ENCODE peak calls at places on chromosome 10, in seven cellular contexts. L is adrenal gland, S is upper lobe of left lung, G is stomach, D is transverse colon, N is H54, V is testis. X is an unnamed sample.

GRCh38 chr10:11884706-11885423 is 61.7 kb downstream of the PROSER2 start:
- DNase-seq in L (no peak), S (no peak), G (no peak), D (no peak), N (no peak), V (no peak), X (no peak)

GRCh38 chr10:50385610-50386009 is 134.3 kb upstream of the ASAH2 start:
- DNase-seq in L (peak; percentile 30), S (no peak), G (no peak), D (no peak), N (no peak), V (peak; percentile 20), X (no peak)

GRCh38 chr10:125692932-125693847 is 10.2 kb upstream of the TEX36 start:
- DNase-seq in L (no peak), S (no peak), G (no peak), D (no peak), N (no peak), V (no peak), X (no peak)

GRCh38 chr10:68973975-68974374 is 14.6 kb upstream of the KIFBP start:
- DNase-seq in L (no peak), S (no peak), G (no peak), D (no peak), N (no peak), V (no peak), X (no peak)

GRCh38 chr10:62183442-62183841 is 85.2 kb downstream of the RTKN2 start:
- DNase-seq in L (no peak), S (no peak), G (no peak), D (no peak), N (no peak), V (no peak), X (no peak)

GRCh38 chr10:76319666-76320065 is 888.2 kb downstream of the LRMDA start:
- DNase-seq in L (no peak), S (no peak), G (no peak), D (no peak), N (no peak), V (no peak), X (no peak)

GRCh38 chr10:84227810-84228209 is 2.5 kb upstream of the LRIT2 start:
- DNase-seq in L (no peak), S (no peak), G (no peak), D (no peak), N (no peak), V (no peak), X (no peak)

GRCh38 chr10:101481256-101481655 is 106.8 kb downstream of the POLL start:
- DNase-seq in L (no peak), S (no peak), G (no peak), D (no peak), N (no peak), V (no peak), X (no peak)

GRCh38 chr10:117537904-117538524 is 4.5 kb upstream of the EMX2 start:
- DNase-seq in L (no peak), S (no peak), G (no peak), D (no peak), N (no peak), V (no peak), X (no peak)

GRCh38 chr10:46520941-46521340 is 35.5 kb downstream of the GPRIN2 start:
- DNase-seq in L (peak; percentile 22), S (peak; percentile 43), G (peak; percentile 28), D (peak; percentile 10), N (peak; percentile 64), V (no peak), X (peak; percentile 65)

GRCh38 chr10:127922675-127923366 is 15.9 kb downstream of the PTPRE start:
- DNase-seq in L (peak; percentile 93), S (peak; percentile 75), G (peak; percentile 86), D (peak; percentile 27), N (peak; percentile 60), V (peak; percentile 53), X (peak; percentile 82)

GRCh38 chr10:37930423-37930822 is 46.0 kb downstream of the ZNF25 start:
- DNase-seq in L (no peak), S (no peak), G (no peak), D (no peak), N (no peak), V (no peak), X (no peak)
- TF ChIP-seq POLR2A in L (no peak), S (no peak), G (no peak), D (no peak), N (no peak), V (no peak), X (no peak)

GRCh38 chr10:119595134-119595714 is 1.5 kb downstream of the TIAL1 start:
- DNase-seq in L (no peak), S (no peak), G (no peak), D (no peak), N (no peak), V (no peak), X (no peak)

GRCh38 chr10:119598397-119598796 is 1.6 kb upstream of the TIAL1 start:
- DNase-seq in L (no peak), S (no peak), G (no peak), D (no peak), N (no peak), V (no peak), X (no peak)

GRCh38 chr10:119596537-119597404 is at the start of gene TIAL1:
- DNase-seq in L (peak; percentile 99), S (peak; percentile 97), G (peak; percentile 98), D (peak; percentile 98), N (peak; percentile 86), V (peak; percentile 99), X (peak; percentile 99)

GRCh38 chr10:119597405-119598186 is 832 bp upstream of the TIAL1 start:
- DNase-seq in L (no peak), S (no peak), G (no peak), D (no peak), N (no peak), V (no peak), X (no peak)

GRCh38 chr10:119595715-119596515 is 849 bp downstream of the TIAL1 start:
- DNase-seq in L (peak; percentile 45), S (peak; percentile 87), G (peak; percentile 34), D (peak; percentile 47), N (no peak), V (peak; percentile 65), X (peak; percentile 70)
- TF ChIP-seq POLR2A in L (peak; percentile 9), S (no peak), G (no peak), D (no peak), N (peak; percentile 49), V (no peak), X (no peak)

GRCh38 chr10:58512470-58513188 is at the start of gene BICC1:
- DNase-seq in L (peak; percentile 22), S (peak; percentile 89), G (no peak), D (peak; percentile 33), N (peak; percentile 40), V (peak; percentile 72), X (peak; percentile 74)
- TF ChIP-seq POLR2A in L (peak; percentile 44), S (no peak), G (no peak), D (no peak), N (no peak), V (no peak), X (no peak)

GRCh38 chr10:931326-932318 is at the start of gene LARP4B:
- DNase-seq in L (peak; percentile 97), S (peak; percentile 100), G (peak; percentile 97), D (peak; percentile 97), N (peak; percentile 93), V (peak; percentile 96), X (peak; percentile 98)
- TF ChIP-seq POLR2A in L (peak; percentile 96), S (peak; percentile 91), G (peak; percentile 49), D (peak; percentile 80), N (peak; percentile 25), V (peak; percentile 13), X (peak; percentile 17)

GRCh38 chr10:95300140-95300539 is 9.3 kb upstream of the PDLIM1 start:
- DNase-seq in L (no peak), S (no peak), G (no peak), D (no peak), N (no peak), V (no peak), X (no peak)

GRCh38 chr10:95295031-95295755 is 4.4 kb upstream of the PDLIM1 start:
- DNase-seq in L (peak; percentile 39), S (peak; percentile 91), G (peak; percentile 69), D (peak; percentile 79), N (no peak), V (peak; percentile 45), X (peak; percentile 69)

GRCh38 chr10:95291634-95292039 is 834 bp upstream of the PDLIM1 start:
- DNase-seq in L (no peak), S (no peak), G (no peak), D (no peak), N (no peak), V (no peak), X (no peak)

GRCh38 chr10:95296764-95297163 is 6.0 kb upstream of the PDLIM1 start:
- DNase-seq in L (no peak), S (no peak), G (no peak), D (no peak), N (no peak), V (no peak), X (no peak)

GRCh38 chr10:95297402-95297801 is 6.6 kb upstream of the PDLIM1 start:
- DNase-seq in L (no peak), S (no peak), G (no peak), D (no peak), N (no peak), V (no peak), X (no peak)
- TF ChIP-seq POLR2A in L (no peak), S (no peak), G (no peak), D (no peak), N (no peak), V (no peak), X (no peak)

DNA sequence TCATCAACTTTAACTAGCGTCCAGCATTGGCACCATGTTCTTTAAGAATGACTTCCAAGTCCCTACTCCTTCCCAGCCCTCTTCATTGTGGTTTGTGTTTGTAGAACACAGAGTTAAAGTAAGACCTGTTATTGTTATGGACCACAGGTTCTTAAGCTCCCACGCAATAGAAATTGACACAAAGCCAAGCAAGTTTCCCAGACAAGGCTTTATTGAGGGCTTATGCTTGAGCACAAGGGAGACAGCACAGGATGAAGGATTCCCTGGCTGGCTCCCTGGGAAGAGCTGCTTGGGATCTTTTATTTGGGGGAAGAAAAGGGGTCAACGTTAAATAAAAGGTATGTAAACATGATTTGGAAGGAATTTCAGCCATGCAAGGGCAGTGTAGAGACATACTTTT is 44.3 kb upstream of the PRKCQ start:
- DNase-seq in L (no peak), S (no peak), G (no peak), D (no peak), N (no peak), V (no peak), X (no peak)
- TF ChIP-seq POLR2A in L (no peak), S (no peak), G (no peak), D (no peak), N (no peak), V (no peak), X (no peak)

GRCh38 chr10:100100651-100101525 is 19.2 kb upstream of the CPN1 start:
- DNase-seq in L (no peak), S (no peak), G (no peak), D (no peak), N (peak; percentile 33), V (no peak), X (no peak)
- TF ChIP-seq POLR2A in L (no peak), S (no peak), G (no peak), D (no peak), N (no peak), V (no peak), X (no peak)

GRCh38 chr10:131949041-131949862 is 32.5 kb downstream of the BNIP3 start:
- DNase-seq in L (no peak), S (no peak), G (no peak), D (no peak), N (no peak), V (no peak), X (peak; percentile 61)
- TF ChIP-seq POLR2A in L (no peak), S (no peak), G (no peak), D (no peak), N (no peak), V (no peak), X (no peak)